ENCODE peak calls at places on chromosomes 7 and 10, in eight cellular contexts. Z is stimulated activated naive B cell treated with anti-CD40 and anti-IgM and Interleukin-4, amounts not matched to agents 10 μg/mL and 1 μg/mL and 100 μg/mL, for 72 hours; T is HTR-8/SVneo; D is amniotic stem cell; N is stimulated activated CD4-positive, alpha-beta T cell treated with anti-CD3 and anti-CD28 coated beads, Interleukin-4, amount 100 ng/mL, for 1 hour; X is GM19239; R is non-pigmented ciliary epithelial cell; H is head of caudate nucleus. C is an unnamed sample.

GRCh38 chr7:17988136-17988535 is 39.5 kb downstream of the PRPS1L1 start:
- DNase-seq in D (no peak), X (no peak), H (no peak), T (no peak), R (no peak), Z (no peak), N (no peak), C (no peak)

GRCh38 chr10:83995932-83996331 is 143.4 kb upstream of the GHITM start:
- DNase-seq in X (no peak), T (no peak), R (no peak), D (no peak), Z (no peak), N (no peak), H (no peak), C (no peak)

GRCh38 chr10:3781458-3782098 is 3.4 kb downstream of the KLF6 start:
- DNase-seq in N (no peak), D (no peak), T (no peak), R (no peak), X (no peak), H (peak), Z (no peak), C (no peak)

GRCh38 chr10:122014652-122015248 is 25.8 kb downstream of the TACC2 start:
- DNase-seq in H (no peak), Z (no peak), D (no peak), X (no peak), T (no peak), N (no peak), R (no peak), C (no peak)

GRCh38 chr7:131502810-131503545 is 53.5 kb downstream of the PODXL start:
- DNase-seq in Z (no peak), H (no peak), R (no peak), N (no peak), X (no peak), D (no peak), T (no peak), C (peak)

GRCh38 chr7:96636342-96636865 is 73.2 kb downstream of the SEM1 start:
- DNase-seq in H (no peak), N (no peak), Z (no peak), D (no peak), T (no peak), X (no peak), R (no peak), C (no peak)

GRCh38 chr7:23981314-23981713 is 271.3 kb downstream of the STK31 start:
- DNase-seq in R (no peak), N (no peak), T (no peak), Z (no peak), H (no peak), D (no peak), X (no peak), C (no peak)

GRCh38 chr7:99141756-99142726 is 1.9 kb downstream of the SMURF1 start:
- DNase-seq in H (peak), N (peak), X (no peak), Z (peak), R (no peak), T (peak), D (peak), C (no peak)

GRCh38 chr10:57628592-57629284 is 639.0 kb downstream of the IPMK start:
- DNase-seq in D (no peak), R (no peak), T (no peak), Z (no peak), X (no peak), N (no peak), H (no peak), C (no peak)

GRCh38 chr10:12839349-12839927 is 162.1 kb downstream of the CCDC3 start:
- DNase-seq in H (no peak), X (no peak), T (no peak), R (no peak), N (no peak), D (no peak), Z (no peak), C (no peak)

GRCh38 chr7:26013551-26014083 is 138.4 kb upstream of the NFE2L3 start:
- DNase-seq in T (no peak), Z (peak), H (no peak), N (no peak), R (no peak), X (no peak), D (no peak), C (no peak)

GRCh38 chr7:27156508-27156898 is at the start of gene HOXA7:
- DNase-seq in R (no peak), T (peak), D (no peak), H (no peak), Z (no peak), X (no peak), N (no peak), C (no peak)

GRCh38 chr7:77542895-77543294 is 5.8 kb downstream of the PTPN12 start:
- DNase-seq in X (no peak), N (no peak), D (no peak), H (no peak), T (no peak), R (no peak), Z (no peak), C (no peak)

GRCh38 chr10:104331208-104331838 is 6.9 kb downstream of the ITPRIP start:
- DNase-seq in T (no peak), R (peak), D (no peak), X (no peak), N (no peak), Z (no peak), H (no peak), C (no peak)

GRCh38 chr10:22340362-22341189 is 4.7 kb upstream of the SPAG6 start:
- DNase-seq in N (peak), Z (peak), D (peak), R (no peak), X (peak), H (peak), T (peak), C (no peak)

GRCh38 chr7:28668085-28668484 is 255.8 kb downstream of the CREB5 start:
- DNase-seq in T (no peak), H (no peak), Z (no peak), N (no peak), D (no peak), X (no peak), R (no peak), C (no peak)

GRCh38 chr10:112716924-112717348 is 233.1 kb upstream of the TCF7L2 start:
- DNase-seq in X (no peak), H (no peak), T (no peak), D (peak), Z (no peak), N (no peak), R (no peak), C (no peak)

C was measured in chondrocyte.